ENCODE peak calls at places on chromosome 2, in eight cellular contexts. One of them, this sample, is unnamed.

GRCh38 chr2:233084488-233084887 is 24.3 kb downstream of the INPP5D start:
- DNase-seq in stimulated activated CD4-positive, alpha-beta T cell treated with anti-CD3 and anti-CD28 coated beads, Interleukin-1b, Interleukin-23, amount 100 ng/mL, for 24 hours: no peak
- DNase-seq in AG08395: no peak
- DNase-seq in activated naive CD8-positive, alpha-beta T cell treated with anti-CD3 and anti-CD28 coated beads, Interleukin-2, amount 50 U/mL, for 24 hours: peak
- DNase-seq in activated CD4-positive, alpha-beta T cell treated with anti-CD3 and anti-CD28 coated beads, Interleukin-2, amount 50 U/mL, for 24 hours: no peak
- DNase-seq in HCT116: no peak
- DNase-seq in omental fat pad: no peak
- DNase-seq in NAMALWA: no peak
- DNase-seq in this sample: no peak

GRCh38 chr2:18922276-18922675 is 332.9 kb upstream of the NT5C1B start:
- DNase-seq in stimulated activated CD4-positive, alpha-beta T cell treated with anti-CD3 and anti-CD28 coated beads, Interleukin-1b, Interleukin-23, amount 100 ng/mL, for 24 hours: no peak
- DNase-seq in AG08395: peak
- DNase-seq in activated naive CD8-positive, alpha-beta T cell treated with anti-CD3 and anti-CD28 coated beads, Interleukin-2, amount 50 U/mL, for 24 hours: no peak
- DNase-seq in activated CD4-positive, alpha-beta T cell treated with anti-CD3 and anti-CD28 coated beads, Interleukin-2, amount 50 U/mL, for 24 hours: no peak
- DNase-seq in HCT116: no peak
- DNase-seq in omental fat pad: no peak
- DNase-seq in NAMALWA: no peak
- DNase-seq in this sample: peak

GRCh38 chr2:65070172-65070830 is 14.1 kb downstream of the CEP68 start:
- DNase-seq in stimulated activated CD4-positive, alpha-beta T cell treated with anti-CD3 and anti-CD28 coated beads, Interleukin-1b, Interleukin-23, amount 100 ng/mL, for 24 hours: no peak
- DNase-seq in AG08395: peak
- DNase-seq in activated naive CD8-positive, alpha-beta T cell treated with anti-CD3 and anti-CD28 coated beads, Interleukin-2, amount 50 U/mL, for 24 hours: no peak
- DNase-seq in activated CD4-positive, alpha-beta T cell treated with anti-CD3 and anti-CD28 coated beads, Interleukin-2, amount 50 U/mL, for 24 hours: no peak
- DNase-seq in HCT116: peak
- DNase-seq in omental fat pad: no peak
- DNase-seq in NAMALWA: no peak
- DNase-seq in this sample: peak

GRCh38 chr2:32772623-32773221 is 144.9 kb downstream of the TTC27 start:
- DNase-seq in stimulated activated CD4-positive, alpha-beta T cell treated with anti-CD3 and anti-CD28 coated beads, Interleukin-1b, Interleukin-23, amount 100 ng/mL, for 24 hours: no peak
- DNase-seq in AG08395: peak
- DNase-seq in activated naive CD8-positive, alpha-beta T cell treated with anti-CD3 and anti-CD28 coated beads, Interleukin-2, amount 50 U/mL, for 24 hours: no peak
- DNase-seq in activated CD4-positive, alpha-beta T cell treated with anti-CD3 and anti-CD28 coated beads, Interleukin-2, amount 50 U/mL, for 24 hours: no peak
- DNase-seq in HCT116: peak
- DNase-seq in omental fat pad: no peak
- DNase-seq in NAMALWA: peak
- DNase-seq in this sample: peak

GRCh38 chr2:102366406-102367112 is 11.0 kb downstream of the IL18R1 start:
- DNase-seq in stimulated activated CD4-positive, alpha-beta T cell treated with anti-CD3 and anti-CD28 coated beads, Interleukin-1b, Interleukin-23, amount 100 ng/mL, for 24 hours: no peak
- DNase-seq in AG08395: no peak
- DNase-seq in activated naive CD8-positive, alpha-beta T cell treated with anti-CD3 and anti-CD28 coated beads, Interleukin-2, amount 50 U/mL, for 24 hours: no peak
- DNase-seq in activated CD4-positive, alpha-beta T cell treated with anti-CD3 and anti-CD28 coated beads, Interleukin-2, amount 50 U/mL, for 24 hours: no peak
- DNase-seq in HCT116: no peak
- DNase-seq in omental fat pad: no peak
- DNase-seq in NAMALWA: no peak
- DNase-seq in this sample: no peak

GRCh38 chr2:3269425-3270094 is 108.1 kb downstream of the EIPR1 start:
- DNase-seq in stimulated activated CD4-positive, alpha-beta T cell treated with anti-CD3 and anti-CD28 coated beads, Interleukin-1b, Interleukin-23, amount 100 ng/mL, for 24 hours: no peak
- DNase-seq in AG08395: no peak
- DNase-seq in activated naive CD8-positive, alpha-beta T cell treated with anti-CD3 and anti-CD28 coated beads, Interleukin-2, amount 50 U/mL, for 24 hours: no peak
- DNase-seq in activated CD4-positive, alpha-beta T cell treated with anti-CD3 and anti-CD28 coated beads, Interleukin-2, amount 50 U/mL, for 24 hours: no peak
- DNase-seq in HCT116: no peak
- DNase-seq in omental fat pad: no peak
- DNase-seq in NAMALWA: no peak
- DNase-seq in this sample: no peak

GRCh38 chr2:221310720-221311119 is 261.4 kb downstream of the EPHA4 start:
- DNase-seq in stimulated activated CD4-positive, alpha-beta T cell treated with anti-CD3 and anti-CD28 coated beads, Interleukin-1b, Interleukin-23, amount 100 ng/mL, for 24 hours: no peak
- DNase-seq in AG08395: no peak
- DNase-seq in activated naive CD8-positive, alpha-beta T cell treated with anti-CD3 and anti-CD28 coated beads, Interleukin-2, amount 50 U/mL, for 24 hours: no peak
- DNase-seq in activated CD4-positive, alpha-beta T cell treated with anti-CD3 and anti-CD28 coated beads, Interleukin-2, amount 50 U/mL, for 24 hours: no peak
- DNase-seq in HCT116: no peak
- DNase-seq in omental fat pad: no peak
- DNase-seq in NAMALWA: no peak
- DNase-seq in this sample: no peak

GRCh38 chr2:111986116-111986900 is 68.8 kb upstream of the TMEM87B start:
- DNase-seq in stimulated activated CD4-positive, alpha-beta T cell treated with anti-CD3 and anti-CD28 coated beads, Interleukin-1b, Interleukin-23, amount 100 ng/mL, for 24 hours: no peak
- DNase-seq in AG08395: no peak
- DNase-seq in activated naive CD8-positive, alpha-beta T cell treated with anti-CD3 and anti-CD28 coated beads, Interleukin-2, amount 50 U/mL, for 24 hours: no peak
- DNase-seq in activated CD4-positive, alpha-beta T cell treated with anti-CD3 and anti-CD28 coated beads, Interleukin-2, amount 50 U/mL, for 24 hours: no peak
- DNase-seq in HCT116: no peak
- DNase-seq in omental fat pad: no peak
- DNase-seq in NAMALWA: no peak
- DNase-seq in this sample: no peak

GRCh38 chr2:215772003-215772402 is 241.3 kb downstream of the MREG start:
- DNase-seq in stimulated activated CD4-positive, alpha-beta T cell treated with anti-CD3 and anti-CD28 coated beads, Interleukin-1b, Interleukin-23, amount 100 ng/mL, for 24 hours: no peak
- DNase-seq in AG08395: no peak
- DNase-seq in activated naive CD8-positive, alpha-beta T cell treated with anti-CD3 and anti-CD28 coated beads, Interleukin-2, amount 50 U/mL, for 24 hours: no peak
- DNase-seq in activated CD4-positive, alpha-beta T cell treated with anti-CD3 and anti-CD28 coated beads, Interleukin-2, amount 50 U/mL, for 24 hours: no peak
- DNase-seq in HCT116: no peak
- DNase-seq in omental fat pad: no peak
- DNase-seq in NAMALWA: no peak
- DNase-seq in this sample: no peak

GRCh38 chr2:220533485-220533884 is 906.1 kb downstream of the SLC4A3 start:
- DNase-seq in stimulated activated CD4-positive, alpha-beta T cell treated with anti-CD3 and anti-CD28 coated beads, Interleukin-1b, Interleukin-23, amount 100 ng/mL, for 24 hours: no peak
- DNase-seq in AG08395: peak
- DNase-seq in activated naive CD8-positive, alpha-beta T cell treated with anti-CD3 and anti-CD28 coated beads, Interleukin-2, amount 50 U/mL, for 24 hours: no peak
- DNase-seq in activated CD4-positive, alpha-beta T cell treated with anti-CD3 and anti-CD28 coated beads, Interleukin-2, amount 50 U/mL, for 24 hours: no peak
- DNase-seq in HCT116: peak
- DNase-seq in omental fat pad: no peak
- DNase-seq in NAMALWA: peak
- DNase-seq in this sample: peak

GRCh38 chr2:240326886-240327285 is 108.6 kb upstream of the GPC1 start:
- DNase-seq in stimulated activated CD4-positive, alpha-beta T cell treated with anti-CD3 and anti-CD28 coated beads, Interleukin-1b, Interleukin-23, amount 100 ng/mL, for 24 hours: no peak
- DNase-seq in AG08395: no peak
- DNase-seq in activated naive CD8-positive, alpha-beta T cell treated with anti-CD3 and anti-CD28 coated beads, Interleukin-2, amount 50 U/mL, for 24 hours: no peak
- DNase-seq in activated CD4-positive, alpha-beta T cell treated with anti-CD3 and anti-CD28 coated beads, Interleukin-2, amount 50 U/mL, for 24 hours: no peak
- DNase-seq in HCT116: no peak
- DNase-seq in omental fat pad: no peak
- DNase-seq in NAMALWA: no peak
- DNase-seq in this sample: no peak

GRCh38 chr2:58560531-58560930 is 319.4 kb upstream of the FANCL start:
- DNase-seq in stimulated activated CD4-positive, alpha-beta T cell treated with anti-CD3 and anti-CD28 coated beads, Interleukin-1b, Interleukin-23, amount 100 ng/mL, for 24 hours: no peak
- DNase-seq in AG08395: no peak
- DNase-seq in activated naive CD8-positive, alpha-beta T cell treated with anti-CD3 and anti-CD28 coated beads, Interleukin-2, amount 50 U/mL, for 24 hours: no peak
- DNase-seq in activated CD4-positive, alpha-beta T cell treated with anti-CD3 and anti-CD28 coated beads, Interleukin-2, amount 50 U/mL, for 24 hours: no peak
- DNase-seq in HCT116: no peak
- DNase-seq in omental fat pad: no peak
- DNase-seq in NAMALWA: no peak
- DNase-seq in this sample: no peak

GRCh38 chr2:176852667-176853066 is 359.9 kb upstream of the HNRNPA3 start:
- DNase-seq in stimulated activated CD4-positive, alpha-beta T cell treated with anti-CD3 and anti-CD28 coated beads, Interleukin-1b, Interleukin-23, amount 100 ng/mL, for 24 hours: no peak
- DNase-seq in AG08395: no peak
- DNase-seq in activated naive CD8-positive, alpha-beta T cell treated with anti-CD3 and anti-CD28 coated beads, Interleukin-2, amount 50 U/mL, for 24 hours: no peak
- DNase-seq in activated CD4-positive, alpha-beta T cell treated with anti-CD3 and anti-CD28 coated beads, Interleukin-2, amount 50 U/mL, for 24 hours: no peak
- DNase-seq in HCT116: no peak
- DNase-seq in omental fat pad: no peak
- DNase-seq in NAMALWA: no peak
- DNase-seq in this sample: no peak

GRCh38 chr2:7468955-7469354 is 551.7 kb downstream of the RNF144A start:
- DNase-seq in stimulated activated CD4-positive, alpha-beta T cell treated with anti-CD3 and anti-CD28 coated beads, Interleukin-1b, Interleukin-23, amount 100 ng/mL, for 24 hours: no peak
- DNase-seq in AG08395: no peak
- DNase-seq in activated naive CD8-positive, alpha-beta T cell treated with anti-CD3 and anti-CD28 coated beads, Interleukin-2, amount 50 U/mL, for 24 hours: no peak
- DNase-seq in activated CD4-positive, alpha-beta T cell treated with anti-CD3 and anti-CD28 coated beads, Interleukin-2, amount 50 U/mL, for 24 hours: no peak
- DNase-seq in HCT116: no peak
- DNase-seq in omental fat pad: no peak
- DNase-seq in NAMALWA: no peak
- DNase-seq in this sample: no peak

GRCh38 chr2:224379210-224379609 is 22.7 kb downstream of the FAM124B start:
- DNase-seq in stimulated activated CD4-positive, alpha-beta T cell treated with anti-CD3 and anti-CD28 coated beads, Interleukin-1b, Interleukin-23, amount 100 ng/mL, for 24 hours: no peak
- DNase-seq in AG08395: no peak
- DNase-seq in activated naive CD8-positive, alpha-beta T cell treated with anti-CD3 and anti-CD28 coated beads, Interleukin-2, amount 50 U/mL, for 24 hours: no peak
- DNase-seq in activated CD4-positive, alpha-beta T cell treated with anti-CD3 and anti-CD28 coated beads, Interleukin-2, amount 50 U/mL, for 24 hours: no peak
- DNase-seq in HCT116: no peak
- DNase-seq in omental fat pad: no peak
- DNase-seq in NAMALWA: no peak
- DNase-seq in this sample: no peak

GRCh38 chr2:23588106-23588505 is 203.1 kb downstream of the KLHL29 start:
- DNase-seq in stimulated activated CD4-positive, alpha-beta T cell treated with anti-CD3 and anti-CD28 coated beads, Interleukin-1b, Interleukin-23, amount 100 ng/mL, for 24 hours: no peak
- DNase-seq in AG08395: no peak
- DNase-seq in activated naive CD8-positive, alpha-beta T cell treated with anti-CD3 and anti-CD28 coated beads, Interleukin-2, amount 50 U/mL, for 24 hours: no peak
- DNase-seq in activated CD4-positive, alpha-beta T cell treated with anti-CD3 and anti-CD28 coated beads, Interleukin-2, amount 50 U/mL, for 24 hours: no peak
- DNase-seq in HCT116: no peak
- DNase-seq in omental fat pad: no peak
- DNase-seq in NAMALWA: no peak
- DNase-seq in this sample: no peak

GRCh38 chr2:150101947-150102346 is 385.5 kb downstream of the RND3 start:
- DNase-seq in stimulated activated CD4-positive, alpha-beta T cell treated with anti-CD3 and anti-CD28 coated beads, Interleukin-1b, Interleukin-23, amount 100 ng/mL, for 24 hours: no peak
- DNase-seq in AG08395: no peak
- DNase-seq in activated naive CD8-positive, alpha-beta T cell treated with anti-CD3 and anti-CD28 coated beads, Interleukin-2, amount 50 U/mL, for 24 hours: no peak
- DNase-seq in activated CD4-positive, alpha-beta T cell treated with anti-CD3 and anti-CD28 coated beads, Interleukin-2, amount 50 U/mL, for 24 hours: no peak
- DNase-seq in HCT116: no peak
- DNase-seq in omental fat pad: no peak
- DNase-seq in NAMALWA: no peak
- DNase-seq in this sample: no peak

GRCh38 chr2:138534791-138535190 is 33.2 kb downstream of the SPOPL start:
- DNase-seq in stimulated activated CD4-positive, alpha-beta T cell treated with anti-CD3 and anti-CD28 coated beads, Interleukin-1b, Interleukin-23, amount 100 ng/mL, for 24 hours: no peak
- DNase-seq in AG08395: no peak
- DNase-seq in activated naive CD8-positive, alpha-beta T cell treated with anti-CD3 and anti-CD28 coated beads, Interleukin-2, amount 50 U/mL, for 24 hours: no peak
- DNase-seq in activated CD4-positive, alpha-beta T cell treated with anti-CD3 and anti-CD28 coated beads, Interleukin-2, amount 50 U/mL, for 24 hours: no peak
- DNase-seq in HCT116: no peak
- DNase-seq in omental fat pad: no peak
- DNase-seq in NAMALWA: no peak
- DNase-seq in this sample: no peak

GRCh38 chr2:160910681-160911080 is 249.5 kb upstream of the TANK start:
- DNase-seq in stimulated activated CD4-positive, alpha-beta T cell treated with anti-CD3 and anti-CD28 coated beads, Interleukin-1b, Interleukin-23, amount 100 ng/mL, for 24 hours: no peak
- DNase-seq in AG08395: peak
- DNase-seq in activated naive CD8-positive, alpha-beta T cell treated with anti-CD3 and anti-CD28 coated beads, Interleukin-2, amount 50 U/mL, for 24 hours: no peak
- DNase-seq in activated CD4-positive, alpha-beta T cell treated with anti-CD3 and anti-CD28 coated beads, Interleukin-2, amount 50 U/mL, for 24 hours: no peak
- DNase-seq in HCT116: no peak
- DNase-seq in omental fat pad: no peak
- DNase-seq in NAMALWA: no peak
- DNase-seq in this sample: peak

GRCh38 chr2:75640621-75641121 is 5.9 kb upstream of the MRPL19 start:
- DNase-seq in stimulated activated CD4-positive, alpha-beta T cell treated with anti-CD3 and anti-CD28 coated beads, Interleukin-1b, Interleukin-23, amount 100 ng/mL, for 24 hours: peak
- DNase-seq in AG08395: peak
- DNase-seq in activated naive CD8-positive, alpha-beta T cell treated with anti-CD3 and anti-CD28 coated beads, Interleukin-2, amount 50 U/mL, for 24 hours: peak
- DNase-seq in activated CD4-positive, alpha-beta T cell treated with anti-CD3 and anti-CD28 coated beads, Interleukin-2, amount 50 U/mL, for 24 hours: peak
- DNase-seq in HCT116: peak
- DNase-seq in omental fat pad: no peak
- DNase-seq in NAMALWA: peak
- DNase-seq in this sample: peak

This sample was measured in fibroblast of gingiva.